ENCODE peak calls at places on chromosomes 5 and 9, in five cellular contexts. U is tibial nerve, Y is OCI-LY7, N is neuronal stem cell, X is hepatocyte. Z is an unnamed sample.
A peak's percentile ranks its signal among the peaks of the same experiment; 100 is the strongest.

GRCh38 chr5:135493406-135494180 is 41.4 kb upstream of the TIFAB start:
- DNase-seq in U (peak; percentile 19), Y (no peak), N (no peak), X (no peak), Z (peak; percentile 86)

GRCh38 chr9:89605181-89606048 is 603 bp downstream of the GADD45G start:
- DNase-seq in U (peak; percentile 26), Y (no peak), N (peak; percentile 33), X (peak; percentile 77), Z (no peak)

GRCh38 chr9:71861618-71862017 is 49.4 kb downstream of the ABHD17B start:
- DNase-seq in U (no peak), Y (no peak), N (no peak), X (no peak), Z (no peak)

GRCh38 chr5:168292783-168293696 is 1.6 kb downstream of the WWC1 start:
- DNase-seq in U (no peak), Y (no peak), N (no peak), X (no peak), Z (no peak)

GRCh38 chr5:58261605-58262004 is 198.3 kb downstream of the PLK2 start:
- DNase-seq in U (no peak), Y (no peak), N (no peak), X (no peak), Z (no peak)

GRCh38 chr9:92870289-92870688 is 7.5 kb downstream of the ZNF484 start:
- DNase-seq in U (no peak), Y (no peak), N (no peak), X (no peak), Z (no peak)

GRCh38 chr5:72167257-72167656 is 60.0 kb downstream of the MAP1B start:
- DNase-seq in U (no peak), Y (no peak), N (no peak), X (no peak), Z (no peak)

GRCh38 chr9:73023025-73023541 is 70.2 kb upstream of the ALDH1A1 start:
- DNase-seq in U (no peak), Y (peak; percentile 39), N (peak; percentile 43), X (peak; percentile 76), Z (peak; percentile 23)

GRCh38 chr9:7174884-7175283 is 417.1 kb downstream of the KDM4C start:
- DNase-seq in U (no peak), Y (no peak), N (no peak), X (no peak), Z (no peak)

GRCh38 chr5:12934722-12935121 is 1009.8 kb downstream of the DNAH5 start:
- DNase-seq in U (no peak), Y (no peak), N (no peak), X (peak; percentile 10), Z (no peak)

GRCh38 chr9:79302002-79302401 is 269.8 kb upstream of the TLE4 start:
- DNase-seq in U (no peak), Y (no peak), N (no peak), X (no peak), Z (no peak)

GRCh38 chr9:125544988-125545651 is 161.9 kb downstream of the MAPKAP1 start:
- DNase-seq in U (no peak), Y (no peak), N (no peak), X (peak; percentile 59), Z (no peak)

GRCh38 chr9:129008469-129008965 is 19.6 kb downstream of the SH3GLB2 start:
- DNase-seq in U (no peak), Y (no peak), N (no peak), X (peak; percentile 8), Z (no peak)

GRCh38 chr5:10427978-10428377 is 13.7 kb upstream of the ROPN1L start:
- DNase-seq in U (no peak), Y (no peak), N (no peak), X (no peak), Z (no peak)

GRCh38 chr9:112860466-112860865 is 30.2 kb downstream of the SLC46A2 start:
- DNase-seq in U (no peak), Y (no peak), N (no peak), X (no peak), Z (no peak)

GRCh38 chr9:116039312-116039711 is 114.3 kb upstream of the PAPPA start:
- DNase-seq in U (no peak), Y (no peak), N (no peak), X (no peak), Z (no peak)

GRCh38 chr5:149808264-149808982 is 78.3 kb downstream of the PPARGC1B start:
- DNase-seq in U (no peak), Y (no peak), N (no peak), X (no peak), Z (no peak)

GRCh38 chr5:2184024-2184362 is 301.3 kb upstream of the IRX4 start:
- DNase-seq in U (no peak), Y (no peak), N (no peak), X (no peak), Z (no peak)

GRCh38 chr9:125988479-125989050 is 241.4 kb downstream of the PBX3 start:
- DNase-seq in U (no peak), Y (no peak), N (no peak), X (no peak), Z (no peak)

GRCh38 chr5:68544656-68545565 is 329.4 kb downstream of the PIK3R1 start:
- DNase-seq in U (no peak), Y (no peak), N (no peak), X (peak; percentile 49), Z (no peak)

GRCh38 chr9:121771418-121771817 is 120.0 kb downstream of the DAB2IP start:
- DNase-seq in U (no peak), Y (no peak), N (no peak), X (no peak), Z (no peak)

GRCh38 chr9:134396258-134396742 is 70.0 kb downstream of the RXRA start:
- DNase-seq in U (no peak), Y (peak; percentile 61), N (no peak), X (no peak), Z (no peak)

GRCh38 chr9:130451509-130452388 is 7.0 kb downstream of the ASS1 start:
- DNase-seq in U (peak; percentile 69), Y (peak; percentile 16), N (no peak), X (peak; percentile 96), Z (peak; percentile 80)

GRCh38 chr9:87519415-87519989 is 21.8 kb downstream of the DAPK1 start:
- DNase-seq in U (no peak), Y (no peak), N (no peak), X (no peak), Z (no peak)

GRCh38 chr9:110892689-110893088 is 145.6 kb downstream of the LPAR1 start:
- DNase-seq in U (no peak), Y (no peak), N (no peak), X (no peak), Z (no peak)

GRCh38 chr5:95317687-95318086 is 32.8 kb upstream of the MCTP1 start:
- DNase-seq in U (no peak), Y (no peak), N (no peak), X (no peak), Z (no peak)

DNA sequence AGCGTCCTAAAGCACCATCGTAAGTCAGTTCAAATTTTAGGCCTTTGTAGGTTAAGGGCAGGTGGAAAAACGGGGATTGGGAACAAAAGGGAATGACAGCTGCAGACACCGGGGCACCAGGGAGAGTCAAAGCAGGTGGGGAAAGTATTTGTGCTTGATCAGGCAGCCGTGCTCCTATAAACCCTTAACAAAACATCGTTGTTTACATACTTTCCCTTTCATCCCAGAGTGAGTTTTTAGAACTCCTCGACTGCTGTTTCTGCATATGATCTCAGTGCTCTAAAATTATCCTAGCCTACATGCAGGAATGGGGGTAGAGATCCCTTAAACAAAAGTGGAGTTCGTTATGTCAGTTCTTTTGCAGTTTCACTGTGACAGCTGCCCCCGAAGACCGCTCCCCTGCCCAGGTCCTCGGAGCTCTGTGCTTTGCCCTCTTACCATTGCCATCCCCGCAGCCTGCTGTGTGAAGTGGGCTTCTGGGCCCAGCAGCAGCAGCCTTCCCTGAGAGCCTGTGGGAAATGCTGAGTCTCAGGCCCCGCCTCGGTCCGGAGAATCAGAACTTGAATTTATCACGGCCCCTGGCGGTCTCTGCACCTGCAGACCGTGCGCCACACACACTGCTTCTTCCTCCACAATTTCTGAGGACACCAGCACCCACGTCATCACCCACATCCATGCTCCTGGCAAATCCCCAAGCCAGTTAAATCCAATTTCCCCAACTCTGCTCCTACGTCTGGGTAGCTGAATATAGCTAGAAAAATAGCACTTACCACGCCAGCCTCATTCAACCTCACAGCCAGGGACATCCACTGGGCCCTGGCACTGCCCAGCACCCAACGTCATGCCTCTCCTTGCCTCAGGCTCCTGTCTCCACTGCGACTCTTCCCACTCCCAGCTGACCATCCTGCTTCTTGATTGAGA is 86.8 kb downstream of the NSUN2 start:
- DNase-seq in U (no peak), Y (no peak), N (no peak), X (no peak), Z (peak; percentile 37)
- H3K27ac ChIP-seq in U (no peak overlapping the region), Y (no peak overlapping the region), N (no peak overlapping the region), X (no peak overlapping the region), Z (no peak overlapping the region)

GRCh38 chr5:40831346-40832210 is 3.4 kb downstream of the RPL37 start:
- DNase-seq in U (no peak), Y (no peak), N (no peak), X (no peak), Z (no peak)

GRCh38 chr5:40828021-40828631 is 6.9 kb downstream of the RPL37 start:
- DNase-seq in U (no peak), Y (no peak), N (no peak), X (no peak), Z (no peak)

GRCh38 chr5:40828690-40829661 is 6.0 kb downstream of the RPL37 start:
- DNase-seq in U (no peak), Y (no peak), N (no peak), X (no peak), Z (no peak)

GRCh38 chr5:40827479-40827977 is 7.5 kb downstream of the RPL37 start:
- DNase-seq in U (no peak), Y (no peak), N (no peak), X (no peak), Z (no peak)

DNA sequence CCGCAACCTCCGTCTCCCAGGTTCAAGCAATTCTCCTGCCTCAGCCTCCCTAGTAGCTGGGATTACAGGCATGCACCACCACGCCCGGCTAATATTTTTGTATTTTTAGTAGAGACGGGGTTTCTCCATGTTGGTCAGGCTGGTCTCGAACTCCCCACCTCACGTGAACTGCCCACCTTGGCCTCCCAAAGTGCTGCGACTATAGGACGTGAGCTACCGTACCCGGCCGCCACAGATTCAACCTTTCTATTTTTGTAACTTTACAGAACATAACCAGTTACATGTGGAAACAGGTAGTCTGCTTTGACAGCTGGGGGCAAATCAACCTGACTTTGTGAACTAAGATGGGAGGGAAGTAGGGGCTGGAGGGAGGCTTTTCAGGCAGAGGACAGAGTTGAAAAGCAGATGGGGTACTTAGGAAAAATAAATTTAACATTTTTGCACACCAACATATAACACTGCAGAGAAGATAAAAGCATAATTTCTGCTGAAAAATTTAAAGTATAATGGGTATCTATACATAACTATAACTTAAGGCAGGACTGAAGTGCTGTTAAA is 5.2 kb downstream of the RPL37 start:
- DNase-seq in U (no peak), Y (no peak), N (no peak), X (no peak), Z (no peak)
- H3K36me3 ChIP-seq in U (peaks cover 89% of the 10 kb centered on the region), Y (peaks cover 100% of the 10 kb centered on the region), N (peaks cover 96% of the 10 kb centered on the region), X (peaks cover 11% of the 10 kb centered on the region), Z (peaks cover 99% of the 10 kb centered on the region)

DNA sequence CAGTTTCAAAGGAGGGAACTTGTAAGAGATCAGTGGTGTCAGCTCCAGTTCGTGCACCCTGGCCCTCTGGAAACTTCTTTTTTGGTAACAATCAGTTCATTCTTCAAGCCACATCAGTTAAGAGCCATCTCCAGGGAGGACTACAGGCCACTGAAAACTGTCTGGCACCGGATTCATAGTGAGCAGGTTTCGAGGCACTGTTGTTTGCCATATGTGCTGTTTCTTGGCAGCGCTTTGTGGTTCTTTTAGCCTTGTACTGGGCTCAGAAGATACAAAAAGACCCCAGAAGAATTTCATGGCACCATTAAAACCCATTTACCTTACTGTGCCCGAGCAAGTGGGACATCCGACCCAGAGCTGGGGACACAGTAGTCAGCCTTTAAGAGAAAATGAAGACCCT is 68.5 kb downstream of the OTULIN start:
- DNase-seq in U (no peak), Y (no peak), N (no peak), X (no peak), Z (no peak)
- H3K27ac ChIP-seq in U (no peak overlapping the region), Y (no peak overlapping the region), N (no peak overlapping the region), X (no peak overlapping the region), Z (no peak overlapping the region)

GRCh38 chr5:90685425-90686022 is 126.9 kb downstream of the ADGRV1 start:
- DNase-seq in U (no peak), Y (no peak), N (no peak), X (no peak), Z (no peak)
- H3K36me3 ChIP-seq in U (no peaks in the 10 kb centered on the region), Y (no peaks in the 10 kb centered on the region), N (peaks cover 59% of the 10 kb centered on the region), X (no peaks in the 10 kb centered on the region), Z (no peaks in the 10 kb centered on the region)